ENCODE peak calls at places on chromosomes 6 and 20, in seven cellular contexts. Y is neural progenitor cell, I is body of pancreas, M is ovary, P is MM.1S, S is left ventricle myocardium inferior, Z is A549. O is an unnamed sample. For H3K4me1, the result is how much of the 10 kb centered on the place peaks cover.

GRCh38 chr20:20051767-20052073 is 546 bp downstream of the CRNKL1 start:
- DNase-seq in Y (no peak), I (no peak), M (no peak), P (no peak), S (no peak), Z (no peak), O (no peak)

GRCh38 chr6:41757931-41758640 is 10.9 kb upstream of the PGC start:
- DNase-seq in Y (no peak), I (no peak), M (no peak), P (no peak), S (no peak), Z (no peak), O (no peak)

GRCh38 chr6:2623348-2623747 is 127.4 kb downstream of the MYLK4 start:
- DNase-seq in Y (no peak), I (no peak), M (no peak), P (no peak), S (no peak), Z (peak), O (no peak)

GRCh38 chr20:22243063-22243462 is 341.3 kb downstream of the FOXA2 start:
- DNase-seq in Y (no peak), I (no peak), M (no peak), P (no peak), S (no peak), Z (no peak), O (no peak)

GRCh38 chr6:139370047-139370706 is 4.3 kb downstream of the CITED2 start:
- DNase-seq in Y (peak), I (peak), M (no peak), P (peak), S (no peak), Z (no peak), O (peak)

GRCh38 chr6:21900730-21901129 is 307.2 kb downstream of the SOX4 start:
- DNase-seq in Y (no peak), I (no peak), M (peak), P (no peak), S (no peak), Z (peak), O (no peak)

GRCh38 chr6:125913864-125914351 is 42.7 kb upstream of the HINT3 start:
- DNase-seq in Y (no peak), I (no peak), M (no peak), P (no peak), S (no peak), Z (peak), O (peak)

GRCh38 chr6:116060572-116061283 is at the start of gene FRK:
- DNase-seq in Y (no peak), I (peak), M (peak), P (peak), S (no peak), Z (peak), O (no peak)

GRCh38 chr20:40890635-40891034 is 138.0 kb upstream of the TOP1 start:
- DNase-seq in Y (no peak), I (no peak), M (no peak), P (no peak), S (no peak), Z (no peak), O (no peak)

GRCh38 chr6:10099086-10099499 is 315.8 kb downstream of the TFAP2A start:
- DNase-seq in Y (no peak), I (peak), M (no peak), P (no peak), S (no peak), Z (no peak), O (peak)

GRCh38 chr20:6533321-6533720 is 234.2 kb upstream of the BMP2 start:
- DNase-seq in Y (peak), I (no peak), M (no peak), P (no peak), S (no peak), Z (no peak), O (no peak)

GRCh38 chr20:58642465-58642864 is 8.6 kb upstream of the STX16 start:
- DNase-seq in Y (no peak), I (no peak), M (no peak), P (no peak), S (no peak), Z (no peak), O (peak)

GRCh38 chr6:156848533-156848932 is 71.4 kb downstream of the ARID1B start:
- DNase-seq in Y (peak), I (no peak), M (peak), P (no peak), S (peak), Z (no peak), O (peak)

GRCh38 chr20:63009044-63009961 is 2.5 kb upstream of the BHLHE23 start:
- DNase-seq in Y (peak), I (peak), M (peak), P (peak), S (peak), Z (peak), O (peak)

GRCh38 chr20:40230486-40230885 is 458.6 kb downstream of the MAFB start:
- DNase-seq in Y (no peak), I (no peak), M (no peak), P (no peak), S (no peak), Z (no peak), O (no peak)

GRCh38 chr6:66926060-66926459 is 1219.0 kb upstream of the EYS start:
- DNase-seq in Y (peak), I (no peak), M (no peak), P (peak), S (no peak), Z (peak), O (no peak)

GRCh38 chr20:10228330-10228729 is 9.7 kb downstream of the SNAP25 start:
- DNase-seq in Y (no peak), I (no peak), M (no peak), P (no peak), S (no peak), Z (no peak), O (no peak)

GRCh38 chr6:31977816-31978431 is 3.9 kb upstream of the C4A start:
- DNase-seq in Y (no peak), I (no peak), M (no peak), P (no peak), S (no peak), Z (no peak), O (no peak)

GRCh38 chr20:23350855-23351838 is 556 bp downstream of the NXT1 start:
- DNase-seq in Y (peak), I (peak), M (peak), P (peak), S (peak), Z (peak), O (peak)

GRCh38 chr20:51688600-51688999 is 79.6 kb downstream of the ATP9A start:
- DNase-seq in Y (no peak), I (no peak), M (no peak), P (no peak), S (no peak), Z (no peak), O (no peak)

GRCh38 chr20:12358006-12358654 is 440.4 kb downstream of the BTBD3 start:
- DNase-seq in Y (peak), I (no peak), M (no peak), P (peak), S (no peak), Z (peak), O (no peak)

GRCh38 chr6:49464691-49465090 is 1.5 kb downstream of the CENPQ start:
- DNase-seq in Y (no peak), I (no peak), M (no peak), P (no peak), S (no peak), Z (no peak), O (no peak)

DNA sequence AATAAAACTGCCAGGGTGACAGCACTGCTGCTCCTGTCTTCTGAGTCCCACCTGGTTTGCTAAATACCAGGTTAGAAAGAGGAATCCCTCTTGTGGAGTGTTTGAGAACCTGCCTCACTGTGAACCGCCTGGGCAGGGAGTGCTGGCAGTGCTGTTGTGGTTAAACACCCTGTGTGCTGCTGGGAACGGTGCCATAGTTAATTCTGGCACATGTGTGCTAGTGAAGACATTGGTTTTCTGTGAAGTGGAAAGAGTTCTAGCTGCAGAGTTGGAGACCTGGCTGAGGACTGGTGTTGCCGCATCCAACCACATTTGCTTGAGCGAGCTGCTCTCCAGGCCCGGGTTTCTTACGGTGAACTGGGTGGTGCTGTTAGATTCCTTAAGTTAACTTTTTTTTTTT is 72.7 kb downstream of the IGF2R start:
- DNase-seq in Y (no peak), I (peak), M (peak), P (no peak), S (peak), Z (no peak), O (peak)
- TF ChIP-seq CTCF in Y (no peak), I (peak), M (no peak), P (no peak), S (peak), Z (no peak), O (no peak)

DNA sequence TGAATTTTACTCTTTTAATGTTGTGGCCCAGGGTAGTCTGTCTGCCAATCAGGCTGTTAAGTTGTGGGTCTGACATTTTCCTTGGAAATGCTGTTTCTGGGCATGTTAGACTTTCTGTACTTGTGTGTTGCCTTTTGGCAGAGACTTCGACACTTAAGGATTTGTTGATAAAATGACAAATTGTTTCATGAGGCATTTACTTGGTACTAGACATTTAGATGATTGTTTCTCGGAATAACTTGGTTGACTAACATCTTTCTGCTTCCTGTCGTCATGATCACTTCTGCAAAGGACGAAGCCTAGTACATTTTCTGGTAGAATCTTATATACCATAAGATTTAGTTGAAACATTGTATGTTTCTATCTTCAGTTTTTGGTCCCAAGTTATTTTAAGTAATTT is 34.1 kb downstream of the UTRN start:
- DNase-seq in Y (no peak), I (no peak), M (no peak), P (no peak), S (no peak), Z (no peak), O (no peak)
- H3K4me1 ChIP-seq in Y (under half), I (half or more), M (under half), P (under half), S (half or more), Z (under half), O (under half)

DNA sequence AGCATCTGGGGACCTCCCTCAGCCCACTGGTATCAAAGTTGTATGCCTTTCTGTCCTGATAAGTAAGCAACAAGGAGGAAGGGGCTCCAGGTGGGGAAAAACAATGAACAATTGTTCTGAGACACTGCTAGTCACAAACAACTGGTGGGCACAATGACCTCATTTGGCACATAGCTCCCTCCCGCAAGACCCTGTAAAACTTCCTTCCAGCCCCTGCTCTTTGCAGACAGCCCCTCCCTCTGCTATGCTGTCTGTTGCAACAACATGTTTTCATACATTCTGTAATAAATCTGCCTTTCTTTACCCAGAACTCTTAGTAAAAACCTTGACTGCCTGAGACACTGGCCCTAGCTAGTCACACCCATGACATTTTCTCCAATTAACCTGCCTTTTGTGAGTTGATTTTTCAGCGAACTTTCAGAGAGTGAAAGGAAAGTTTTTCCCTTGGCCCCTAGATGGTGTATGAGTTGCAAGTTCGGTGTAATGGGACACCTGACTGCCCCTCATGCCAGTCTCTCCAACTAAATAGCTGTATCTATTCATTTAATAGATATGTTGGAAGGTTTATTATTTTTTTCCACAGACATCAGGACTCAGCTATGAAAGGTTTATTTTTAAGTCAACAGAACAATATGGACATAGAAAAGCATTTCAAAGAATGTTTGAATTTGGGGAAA is 142.3 kb upstream of the SLC22A16 start:
- DNase-seq in Y (no peak), I (no peak), M (no peak), P (no peak), S (no peak), Z (peak), O (peak)
- TF ChIP-seq CTCF in Y (peak), I (peak), M (no peak), P (no peak), S (peak), Z (peak), O (peak)

GRCh38 chr6:159036673-159037072 is 8.1 kb downstream of the TAGAP start:
- DNase-seq in Y (no peak), I (no peak), M (no peak), P (no peak), S (no peak), Z (no peak), O (no peak)
- H3K4me1 ChIP-seq in Y (under half), I (under half), M (under half), P (under half), S (under half), Z (under half), O (under half)

DNA sequence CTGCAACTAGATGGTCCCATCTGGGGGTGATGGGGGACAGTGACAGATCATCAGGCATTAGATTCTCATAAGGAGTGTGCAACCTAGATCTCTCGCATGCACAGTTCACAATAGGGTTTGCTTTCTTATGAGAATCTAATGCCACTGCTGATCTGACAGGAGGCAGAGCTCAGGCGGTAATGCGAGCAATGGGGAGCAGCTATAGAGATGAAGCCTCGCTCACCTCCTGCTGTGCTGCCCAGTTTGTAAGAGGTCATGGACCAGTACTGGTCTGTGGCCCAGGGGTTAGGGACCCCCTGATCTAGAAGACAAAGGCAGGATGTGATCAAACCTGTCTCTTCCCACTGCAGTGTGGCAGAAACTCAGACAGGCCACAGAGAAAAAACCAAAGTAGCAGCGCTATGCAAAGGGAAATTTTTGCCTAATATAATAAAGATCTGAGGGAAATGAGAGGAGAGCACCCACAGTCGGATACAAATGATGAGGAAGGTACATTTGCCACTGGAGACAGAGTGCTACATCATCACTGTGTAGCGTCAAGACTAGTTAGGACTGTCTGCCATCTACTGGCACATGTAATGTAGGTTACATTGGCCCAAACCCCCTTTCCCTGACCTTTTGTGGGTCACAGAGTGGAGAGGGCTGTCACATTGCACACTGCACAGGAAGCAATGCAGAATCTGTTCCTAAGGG is 4.1 kb upstream of the LY86 start:
- DNase-seq in Y (no peak), I (no peak), M (no peak), P (no peak), S (no peak), Z (no peak), O (no peak)
- TF ChIP-seq CTCF in Y (no peak), I (peak), M (no peak), P (no peak), S (no peak), Z (no peak), O (no peak)

GRCh38 chr20:24668791-24669190 is 199.4 kb downstream of the SYNDIG1 start:
- DNase-seq in Y (no peak), I (no peak), M (no peak), P (no peak), S (no peak), Z (no peak), O (no peak)

GRCh38 chr20:24667689-24668383 is 198.4 kb downstream of the SYNDIG1 start:
- DNase-seq in Y (no peak), I (no peak), M (no peak), P (no peak), S (no peak), Z (no peak), O (no peak)

GRCh38 chr20:24670341-24670821 is 201.0 kb downstream of the SYNDIG1 start:
- DNase-seq in Y (no peak), I (no peak), M (no peak), P (no peak), S (no peak), Z (no peak), O (no peak)

GRCh38 chr20:24669701-24670100 is 200.3 kb downstream of the SYNDIG1 start:
- DNase-seq in Y (no peak), I (no peak), M (no peak), P (no peak), S (no peak), Z (no peak), O (no peak)

GRCh38 chr20:24668384-24668702 is 198.9 kb downstream of the SYNDIG1 start:
- DNase-seq in Y (no peak), I (no peak), M (no peak), P (no peak), S (no peak), Z (no peak), O (no peak)
- H3K4me1 ChIP-seq in Y (under half), I (under half), M (under half), P (under half), S (under half), Z (under half), O (under half)

GRCh38 chr20:56504373-56505005 is 20.1 kb upstream of the FAM209A start:
- DNase-seq in Y (peak), I (no peak), M (no peak), P (no peak), S (no peak), Z (no peak), O (no peak)
- TF ChIP-seq CTCF in Y (peak), I (no peak), M (no peak), P (peak), S (peak), Z (peak), O (no peak)

GRCh38 chr20:7868108-7868507 is 72.2 kb downstream of the HAO1 start:
- DNase-seq in Y (no peak), I (no peak), M (no peak), P (no peak), S (no peak), Z (no peak), O (no peak)
- H3K4me1 ChIP-seq in Y (under half), I (under half), M (under half), P (under half), S (under half), Z (under half), O (under half)

O was measured in adrenal gland.